ENCODE peak calls at places on chromosomes 1 and 21, in seven cellular contexts. H, P, B, T, X, Q and V are unnamed samples.
A peak's percentile ranks its signal among the peaks of the same experiment; 100 is the strongest.

GRCh38 chr21:45982256-45982757 is 737 bp downstream of the COL6A1 start:
- DNase-seq in X (peak; percentile 30), H (no peak), T (no peak), B (peak; percentile 71), P (peak; percentile 18), Q (no peak), V (no peak)

GRCh38 chr1:111197598-111198289 is 2.7 kb downstream of the DENND2D start:
- DNase-seq in Q (no peak), P (peak; percentile 38), H (no peak), B (no peak), T (peak; percentile 85), X (no peak), V (peak; percentile 27)

GRCh38 chr1:182015360-182015759 is 46.2 kb downstream of the ZNF648 start:
- DNase-seq in H (no peak), Q (no peak), P (no peak), B (no peak), X (no peak), T (no peak), V (no peak)

GRCh38 chr1:33634806-33635205 is 162.4 kb downstream of the ZSCAN20 start:
- DNase-seq in P (peak; percentile 47), Q (peak; percentile 49), B (peak; percentile 61), T (peak; percentile 76), X (peak; percentile 29), H (no peak), V (peak; percentile 57)

GRCh38 chr1:64062941-64063581 is 140.4 kb upstream of the UBE2U start:
- DNase-seq in Q (no peak), H (no peak), X (no peak), B (no peak), P (peak; percentile 20), T (no peak), V (no peak)

GRCh38 chr1:68528243-68528642 is 31.4 kb upstream of the DEPDC1 start:
- DNase-seq in B (no peak), X (no peak), Q (no peak), T (no peak), P (peak; percentile 84), H (no peak), V (no peak)

GRCh38 chr21:27001526-27001925 is 34.6 kb upstream of the ADAMTS5 start:
- DNase-seq in Q (no peak), B (no peak), H (no peak), P (no peak), X (no peak), T (no peak), V (no peak)

GRCh38 chr1:118303534-118303933 is 118.5 kb upstream of the SPAG17 start:
- DNase-seq in B (no peak), H (no peak), Q (no peak), X (no peak), T (no peak), P (no peak), V (no peak)

GRCh38 chr1:160625725-160626498 is 20.9 kb downstream of the SLAMF1 start:
- DNase-seq in X (no peak), H (no peak), Q (no peak), T (no peak), B (no peak), P (no peak), V (no peak)

GRCh38 chr1:180935326-180936109 is 22.8 kb downstream of the KIAA1614 start:
- DNase-seq in X (no peak), T (no peak), Q (peak; percentile 54), P (no peak), H (no peak), B (no peak), V (no peak)

GRCh38 chr1:202319381-202320080 is 22.2 kb downstream of the UBE2T start:
- DNase-seq in H (no peak), P (no peak), B (no peak), X (no peak), Q (no peak), T (no peak), V (no peak)

GRCh38 chr1:227766653-227767277 is 31.5 kb downstream of the SNAP47 start:
- DNase-seq in B (no peak), T (no peak), X (no peak), H (no peak), P (no peak), Q (no peak), V (no peak)

GRCh38 chr1:191963781-191964455 is 194.3 kb upstream of the RGS18 start:
- DNase-seq in H (peak; percentile 34), T (no peak), Q (no peak), B (no peak), P (no peak), X (no peak), V (no peak)

GRCh38 chr1:29590583-29591555 is 354.5 kb downstream of the PTPRU start:
- DNase-seq in B (peak; percentile 22), Q (no peak), H (no peak), P (peak; percentile 97), T (no peak), X (no peak), V (no peak)

GRCh38 chr1:24111264-24111997 is 504 bp downstream of the MYOM3 start:
- DNase-seq in B (peak; percentile 83), Q (no peak), H (no peak), X (peak; percentile 67), T (no peak), P (no peak), V (no peak)

GRCh38 chr1:232521660-232522059 is 108.3 kb downstream of the SIPA1L2 start:
- DNase-seq in T (no peak), X (no peak), B (no peak), H (no peak), Q (no peak), P (peak; percentile 33), V (no peak)

GRCh38 chr1:5475572-5475971 is 516.7 kb downstream of the NPHP4 start:
- DNase-seq in B (no peak), Q (no peak), X (no peak), P (no peak), H (no peak), T (no peak), V (no peak)

GRCh38 chr1:204227351-204227750 is 13.6 kb upstream of the GOLT1A start:
- DNase-seq in X (no peak), B (no peak), T (no peak), H (no peak), Q (no peak), P (no peak), V (no peak)

GRCh38 chr1:201173736-201174135 is 16.9 kb upstream of the IGFN1 start:
- DNase-seq in Q (no peak), X (no peak), T (no peak), P (peak; percentile 71), B (no peak), H (no peak), V (no peak)

GRCh38 chr1:69459244-69459643 is 108.5 kb upstream of the LRRC7 start:
- DNase-seq in H (no peak), P (no peak), Q (no peak), B (no peak), X (no peak), T (no peak), V (no peak)

GRCh38 chr1:71019248-71019647 is 28.4 kb downstream of the PTGER3 start:
- DNase-seq in Q (no peak), H (no peak), P (no peak), B (no peak), X (no peak), T (no peak), V (no peak)

GRCh38 chr1:222369991-222370910 is 177.7 kb downstream of the HHIPL2 start:
- DNase-seq in H (peak; percentile 51), B (no peak), P (peak; percentile 53), Q (no peak), T (no peak), X (no peak), V (no peak)

GRCh38 chr1:62068978-62069377 is 125.7 kb upstream of the L1TD1 start:
- DNase-seq in P (no peak), T (no peak), X (no peak), H (peak; percentile 54), Q (no peak), B (peak; percentile 70), V (no peak)

GRCh38 chr1:32404956-32405355 is 10.7 kb upstream of the BSDC1 start:
- DNase-seq in T (no peak), H (no peak), B (no peak), Q (no peak), X (no peak), P (no peak), V (no peak)

GRCh38 chr1:153552335-153552734 is 3.3 kb upstream of the S100A3 start:
- DNase-seq in X (peak; percentile 15), Q (no peak), B (no peak), H (no peak), T (peak; percentile 59), P (no peak), V (no peak)

GRCh38 chr1:240602189-240602588 is 9.8 kb downstream of the GREM2 start:
- DNase-seq in Q (no peak), T (no peak), X (no peak), H (no peak), P (peak; percentile 33), B (no peak), V (no peak)
- TF ChIP-seq CTCF in Q (no peak), T (no peak), X (no peak), H (peak; percentile 23), P (peak; percentile 57), B (no peak), V (no peak)

DNA sequence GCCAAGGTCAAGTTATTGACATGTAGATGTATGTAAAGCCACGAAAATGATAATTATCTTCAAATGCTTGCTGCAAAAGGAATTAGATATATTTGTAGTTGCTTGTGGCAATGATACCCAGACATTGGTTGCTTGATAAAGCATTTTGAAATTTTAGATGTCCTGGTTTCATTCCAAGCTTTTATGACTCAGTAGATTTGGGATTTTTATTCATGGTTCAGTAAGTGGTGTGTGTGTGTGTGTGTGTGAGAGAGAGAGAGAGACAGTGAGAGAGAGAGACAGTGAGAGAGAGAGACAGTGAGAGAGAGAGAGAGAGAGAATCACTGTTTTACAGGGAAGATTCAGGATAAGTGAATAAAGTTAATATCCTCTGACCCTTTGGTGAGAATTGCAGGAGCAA is 498.2 kb upstream of the C1orf87 start:
- DNase-seq in X (no peak), Q (no peak), H (no peak), P (peak; percentile 70), B (no peak), T (no peak), V (no peak)
- TF ChIP-seq CTCF in X (no peak), Q (no peak), H (no peak), P (no peak), B (no peak), T (no peak), V (no peak)

GRCh38 chr21:15037894-15038293 is 26.9 kb downstream of the NRIP1 start:
- DNase-seq in P (no peak), B (no peak), T (no peak), X (no peak), Q (no peak), H (no peak), V (no peak)

GRCh38 chr21:15037095-15037730 is 27.6 kb downstream of the NRIP1 start:
- DNase-seq in Q (no peak), P (no peak), T (no peak), X (no peak), H (no peak), B (no peak), V (no peak)

GRCh38 chr21:15036189-15036588 is 28.6 kb downstream of the NRIP1 start:
- DNase-seq in B (no peak), Q (no peak), P (no peak), X (no peak), H (no peak), T (no peak), V (no peak)

GRCh38 chr21:15031790-15032357 is 32.9 kb downstream of the NRIP1 start:
- DNase-seq in P (no peak), B (no peak), Q (no peak), X (no peak), H (no peak), T (no peak), V (no peak)

GRCh38 chr21:15034126-15034848 is 30.5 kb downstream of the NRIP1 start:
- DNase-seq in T (no peak), B (no peak), X (no peak), Q (no peak), H (no peak), P (peak; percentile 64), V (no peak)
- TF ChIP-seq CTCF in T (no peak), B (no peak), X (no peak), Q (no peak), H (no peak), P (no peak), V (no peak)

GRCh38 chr1:156052862-156053769 is 482 bp downstream of the UBQLN4 start:
- DNase-seq in P (peak; percentile 77), X (peak; percentile 48), Q (peak; percentile 68), B (peak; percentile 80), H (no peak), T (peak; percentile 86), V (peak; percentile 81)
- TF ChIP-seq CTCF in P (peak; percentile 43), X (no peak), Q (no peak), B (no peak), H (peak; percentile 50), T (peak; percentile 56), V (peak; percentile 43)